ENCODE peak calls at places on chromosomes 2 and 18, in seven cellular contexts. L, C, S, O, P, J and Z are unnamed samples.

GRCh38 chr18:7779226-7779625 is 212.1 kb downstream of the PTPRM start:
- DNase-seq in L (no peak), C (no peak), S (no peak), O (no peak), P (no peak), J (no peak), Z (no peak)

GRCh38 chr2:107810734-107811133 is 16.0 kb upstream of the RGPD4 start:
- DNase-seq in L (no peak), C (no peak), S (no peak), O (no peak), P (no peak), J (peak), Z (no peak)

GRCh38 chr2:55364189-55365055 is 55.2 kb downstream of the CCDC88A start:
- DNase-seq in L (no peak), C (no peak), S (no peak), O (no peak), P (peak), J (no peak), Z (no peak)

GRCh38 chr2:144111443-144111842 is 408.5 kb downstream of the ZEB2 start:
- DNase-seq in L (no peak), C (no peak), S (no peak), O (no peak), P (peak), J (no peak), Z (no peak)

GRCh38 chr2:152497481-152498052 is 162.6 kb downstream of the FMNL2 start:
- DNase-seq in L (no peak), C (no peak), S (no peak), O (peak), P (peak), J (no peak), Z (no peak)

GRCh38 chr2:209808521-209808920 is 36.9 kb downstream of the UNC80 start:
- DNase-seq in L (no peak), C (no peak), S (no peak), O (no peak), P (no peak), J (peak), Z (no peak)

GRCh38 chr18:73717570-73717969 is 430.1 kb downstream of the FBXO15 start:
- DNase-seq in L (no peak), C (no peak), S (no peak), O (no peak), P (peak), J (no peak), Z (no peak)

GRCh38 chr2:15642334-15643208 is 50.9 kb downstream of the DDX1 start:
- DNase-seq in L (no peak), C (no peak), S (no peak), O (no peak), P (no peak), J (no peak), Z (no peak)

GRCh38 chr2:20294231-20294630 is 56.4 kb downstream of the PUM2 start:
- DNase-seq in L (no peak), C (no peak), S (no peak), O (no peak), P (no peak), J (no peak), Z (no peak)

GRCh38 chr2:49914281-49914680 is 760.0 kb upstream of the FSHR start:
- DNase-seq in L (no peak), C (no peak), S (no peak), O (no peak), P (no peak), J (no peak), Z (no peak)

GRCh38 chr2:238009563-238009962 is 42.7 kb downstream of the UBE2F start:
- DNase-seq in L (no peak), C (no peak), S (no peak), O (no peak), P (no peak), J (no peak), Z (no peak)

GRCh38 chr2:97751752-97752151 is 38.4 kb downstream of the ZAP70 start:
- DNase-seq in L (no peak), C (no peak), S (no peak), O (peak), P (peak), J (peak), Z (no peak)

GRCh38 chr18:74596959-74597661 is 560 bp upstream of the ZNF407 start:
- DNase-seq in L (peak), C (peak), S (peak), O (peak), P (peak), J (peak), Z (peak)

GRCh38 chr2:52658598-52658997 is 1109.0 kb upstream of the CHAC2 start:
- DNase-seq in L (no peak), C (no peak), S (no peak), O (no peak), P (peak), J (no peak), Z (no peak)

GRCh38 chr18:78632111-78632541 is 347.5 kb upstream of the SALL3 start:
- DNase-seq in L (no peak), C (no peak), S (no peak), O (no peak), P (peak), J (peak), Z (no peak)

GRCh38 chr18:58125183-58125582 is 81.2 kb downstream of the NEDD4L start:
- DNase-seq in L (no peak), C (no peak), S (no peak), O (no peak), P (no peak), J (peak), Z (no peak)

GRCh38 chr18:23237524-23238151 is 102.4 kb downstream of the CABLES1 start:
- DNase-seq in L (peak), C (peak), S (no peak), O (peak), P (peak), J (peak), Z (peak)

GRCh38 chr2:19540739-19541503 is 182.5 kb upstream of the OSR1 start:
- DNase-seq in L (no peak), C (no peak), S (no peak), O (no peak), P (peak), J (no peak), Z (no peak)

GRCh38 chr2:195899226-195899625 is 169.4 kb downstream of the DNAH7 start:
- DNase-seq in L (no peak), C (no peak), S (no peak), O (no peak), P (peak), J (no peak), Z (no peak)

GRCh38 chr2:98912957-98913915 is 22.8 kb downstream of the CRACDL start:
- DNase-seq in L (no peak), C (no peak), S (no peak), O (no peak), P (no peak), J (no peak), Z (peak)

GRCh38 chr18:36595046-36595817 is 233.6 kb downstream of the TPGS2 start:
- DNase-seq in L (no peak), C (no peak), S (no peak), O (no peak), P (no peak), J (no peak), Z (no peak)

GRCh38 chr2:21118302-21118920 is 5.4 kb upstream of the TDRD15 start:
- DNase-seq in L (no peak), C (no peak), S (peak), O (no peak), P (peak), J (peak), Z (no peak)

GRCh38 chr18:22872894-22873537 is 60.1 kb upstream of the RBBP8 start:
- DNase-seq in L (no peak), C (no peak), S (no peak), O (no peak), P (peak), J (no peak), Z (no peak)

GRCh38 chr18:23573948-23574431 is 12.3 kb downstream of the NPC1 start:
- DNase-seq in L (peak), C (peak), S (no peak), O (no peak), P (peak), J (peak), Z (peak)

GRCh38 chr2:217360781-217361485 is 501.1 kb upstream of the TNP1 start:
- DNase-seq in L (no peak), C (no peak), S (no peak), O (no peak), P (peak), J (no peak), Z (no peak)

GRCh38 chr18:76709659-76710645 is 112.4 kb upstream of the ZNF236 start:
- DNase-seq in L (peak), C (peak), S (peak), O (peak), P (peak), J (peak), Z (peak)

GRCh38 chr2:150549381-150549780 is 61.9 kb upstream of the RND3 start:
- DNase-seq in L (no peak), C (no peak), S (no peak), O (no peak), P (no peak), J (no peak), Z (no peak)

GRCh38 chr2:236818281-236819045 is 248.8 kb downstream of the ACKR3 start:
- DNase-seq in L (no peak), C (no peak), S (no peak), O (no peak), P (no peak), J (peak), Z (no peak)

GRCh38 chr2:213232649-213233437 is 51.4 kb upstream of the SPAG16 start:
- DNase-seq in L (no peak), C (peak), S (peak), O (no peak), P (peak), J (no peak), Z (no peak)
- H3K4me3 ChIP-seq in L (no peak), C (no peak), S (peak), O (no peak), P (no peak), J (no peak), Z (no peak)

GRCh38 chr2:233353101-233353768 is 1.1 kb upstream of the DGKD start:
- DNase-seq in L (peak), C (peak), S (no peak), O (no peak), P (no peak), J (no peak), Z (peak)
- H3K4me3 ChIP-seq in L (peak), C (peak), S (no peak), O (no peak), P (no peak), J (peak), Z (peak)

GRCh38 chr18:38575023-38575422 is 1009.4 kb upstream of the CELF4 start:
- DNase-seq in L (no peak), C (no peak), S (no peak), O (no peak), P (no peak), J (no peak), Z (no peak)

GRCh38 chr18:38576349-38576748 is 1010.8 kb upstream of the CELF4 start:
- DNase-seq in L (no peak), C (no peak), S (no peak), O (no peak), P (no peak), J (no peak), Z (no peak)

GRCh38 chr18:38576915-38577314 is 1011.3 kb upstream of the CELF4 start:
- DNase-seq in L (no peak), C (no peak), S (peak), O (no peak), P (no peak), J (no peak), Z (no peak)

GRCh38 chr18:38575648-38576047 is 1010.0 kb upstream of the CELF4 start:
- DNase-seq in L (no peak), C (no peak), S (peak), O (no peak), P (no peak), J (no peak), Z (no peak)

GRCh38 chr18:38579764-38580163 is 1014.2 kb upstream of the CELF4 start:
- DNase-seq in L (no peak), C (no peak), S (no peak), O (no peak), P (no peak), J (no peak), Z (no peak)
- H3K4me3 ChIP-seq in L (no peak), C (no peak), S (no peak), O (no peak), P (no peak), J (no peak), Z (no peak)

DNA sequence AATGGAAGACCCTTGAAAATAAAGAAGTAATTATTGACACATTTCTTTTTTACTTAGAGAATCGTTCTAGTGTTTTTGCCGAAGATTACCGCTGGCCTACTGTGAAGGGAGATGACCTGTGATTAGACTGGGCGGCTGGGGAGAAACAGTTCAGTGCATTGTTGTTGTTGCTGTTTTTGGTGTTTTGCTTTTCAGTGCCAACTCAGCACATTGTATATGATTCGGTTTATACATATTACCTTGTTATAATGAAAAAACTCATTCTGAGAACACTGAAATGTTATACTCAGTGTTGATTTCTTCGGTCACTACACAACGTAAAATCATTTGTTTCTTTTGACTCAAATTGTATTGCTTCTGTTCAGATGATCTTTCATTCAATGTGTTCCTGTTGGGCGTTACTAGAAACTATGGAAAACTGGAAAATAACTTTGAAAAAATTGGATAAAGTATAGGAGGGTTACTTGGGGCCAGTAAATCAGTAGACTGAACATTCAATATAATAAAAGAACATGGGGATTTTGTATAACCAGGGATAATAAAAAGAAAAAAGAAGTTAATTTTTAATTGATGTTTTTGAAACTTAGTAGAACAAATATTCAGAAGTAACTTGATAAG is 3.3 kb downstream of the PMAIP1 start:
- DNase-seq in L (no peak), C (no peak), S (no peak), O (no peak), P (no peak), J (no peak), Z (no peak)
- H3K4me3 ChIP-seq in L (no peak), C (no peak), S (no peak), O (no peak), P (no peak), J (peak), Z (no peak)

DNA sequence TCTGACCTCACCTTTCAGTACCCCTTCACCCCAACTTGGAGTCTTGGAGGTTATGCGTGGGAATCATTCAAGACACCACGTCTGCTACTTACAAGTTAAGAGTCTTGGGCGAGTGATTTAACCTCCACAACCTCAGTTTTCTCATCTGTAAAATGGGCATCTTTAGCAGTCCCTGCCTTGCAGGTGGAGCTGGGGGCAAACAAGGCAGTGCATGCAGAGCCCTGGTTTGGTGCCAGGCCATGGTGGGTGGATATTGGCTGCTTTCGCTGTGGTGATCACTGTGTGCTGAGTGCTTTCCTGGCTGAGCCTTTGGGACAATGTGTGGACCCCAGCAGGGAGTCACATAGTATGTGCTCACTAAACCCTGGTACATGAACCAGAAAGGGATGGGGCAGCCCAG is 20.4 kb upstream of the PTMA start:
- DNase-seq in L (no peak), C (no peak), S (no peak), O (peak), P (no peak), J (no peak), Z (no peak)
- H3K4me3 ChIP-seq in L (no peak), C (no peak), S (no peak), O (no peak), P (no peak), J (peak), Z (no peak)

GRCh38 chr2:43158259-43158880 is 68.0 kb downstream of the ZFP36L2 start:
- DNase-seq in L (peak), C (peak), S (peak), O (peak), P (peak), J (peak), Z (peak)
- H3K4me3 ChIP-seq in L (peak), C (peak), S (no peak), O (no peak), P (no peak), J (no peak), Z (no peak)

GRCh38 chr2:26182441-26182840 is 9.6 kb downstream of the GAREM2 start:
- DNase-seq in L (no peak), C (no peak), S (no peak), O (no peak), P (no peak), J (no peak), Z (no peak)

GRCh38 chr2:26178746-26179436 is 6.0 kb downstream of the GAREM2 start:
- DNase-seq in L (peak), C (no peak), S (no peak), O (peak), P (no peak), J (peak), Z (no peak)

GRCh38 chr2:26178246-26178645 is 5.4 kb downstream of the GAREM2 start:
- DNase-seq in L (no peak), C (no peak), S (no peak), O (no peak), P (no peak), J (no peak), Z (no peak)

GRCh38 chr2:26177122-26177521 is 4.2 kb downstream of the GAREM2 start:
- DNase-seq in L (no peak), C (no peak), S (no peak), O (peak), P (no peak), J (no peak), Z (no peak)

GRCh38 chr2:26179446-26179907 is 6.6 kb downstream of the GAREM2 start:
- DNase-seq in L (no peak), C (no peak), S (no peak), O (peak), P (no peak), J (peak), Z (no peak)
- H3K4me3 ChIP-seq in L (peak), C (peak), S (peak), O (peak), P (no peak), J (peak), Z (peak)

GRCh38 chr18:63140997-63141776 is 178.4 kb downstream of the BCL2 start:
- DNase-seq in L (no peak), C (no peak), S (no peak), O (no peak), P (no peak), J (no peak), Z (no peak)

GRCh38 chr18:63138469-63139340 is 180.9 kb downstream of the BCL2 start:
- DNase-seq in L (no peak), C (peak), S (peak), O (no peak), P (no peak), J (peak), Z (no peak)

GRCh38 chr18:63140038-63140450 is 179.5 kb downstream of the BCL2 start:
- DNase-seq in L (no peak), C (no peak), S (no peak), O (no peak), P (no peak), J (no peak), Z (no peak)

GRCh38 chr18:63135101-63135500 is 184.5 kb downstream of the BCL2 start:
- DNase-seq in L (no peak), C (no peak), S (no peak), O (no peak), P (no peak), J (no peak), Z (no peak)

GRCh38 chr18:63137999-63138448 is 181.5 kb downstream of the BCL2 start:
- DNase-seq in L (no peak), C (peak), S (peak), O (peak), P (no peak), J (no peak), Z (no peak)
- H3K4me3 ChIP-seq in L (peak), C (peak), S (peak), O (peak), P (no peak), J (peak), Z (peak)

DNA sequence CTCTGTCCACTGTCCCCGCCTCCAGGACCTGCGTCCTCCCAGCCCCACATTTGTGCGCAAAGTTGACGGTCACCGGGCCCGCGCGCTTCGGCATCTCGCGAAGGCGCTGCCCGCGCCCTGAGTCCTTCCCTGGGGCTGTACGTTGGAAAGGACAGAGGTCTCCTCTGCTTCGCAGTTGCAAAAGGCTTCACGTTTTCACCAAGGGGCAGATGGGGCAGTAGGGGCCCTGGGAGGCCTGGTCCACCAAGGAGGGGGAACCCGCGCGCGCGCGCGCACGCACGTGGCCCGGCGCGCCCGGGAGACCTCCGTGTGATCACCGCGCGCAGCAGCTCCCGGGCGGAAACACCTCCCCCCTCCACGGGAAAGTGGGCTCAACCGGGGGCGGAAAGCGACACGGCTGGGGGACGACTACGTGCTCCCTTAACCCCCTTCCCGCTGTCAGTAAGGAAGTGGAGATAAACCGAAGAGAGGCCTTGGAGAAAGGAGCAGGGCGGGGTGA is 21.9 kb downstream of the TEX44 start:
- DNase-seq in L (peak), C (peak), S (peak), O (peak), P (no peak), J (no peak), Z (peak)
- H3K4me3 ChIP-seq in L (peak), C (peak), S (peak), O (peak), P (peak), J (peak), Z (peak)